ENCODE peak calls at places on chromosomes 11 and 22, in eight cellular contexts. One of them, this sample, is unnamed.

GRCh38 chr22:23306438-23306921 is 126.2 kb downstream of the BCR start:
- DNase-seq in transverse colon: no peak
- DNase-seq in A549: no peak
- DNase-seq in uterus: peak; percentile 58
- DNase-seq in fibroblast of mammary gland: peak; percentile 63
- DNase-seq in endodermal cell: no peak
- DNase-seq in suprapubic skin: no peak
- DNase-seq in epithelial cell of esophagus: peak; percentile 69
- DNase-seq in this sample: peak; percentile 80

GRCh38 chr11:2516276-2517015 is 71.6 kb downstream of the KCNQ1 start:
- DNase-seq in suprapubic skin: peak; percentile 48
- DNase-seq in uterus: peak; percentile 9
- DNase-seq in endodermal cell: peak; percentile 36
- DNase-seq in transverse colon: peak; percentile 2
- DNase-seq in fibroblast of mammary gland: no peak
- DNase-seq in epithelial cell of esophagus: no peak
- DNase-seq in A549: no peak
- DNase-seq in this sample: peak; percentile 64

GRCh38 chr22:20531404-20532181 is 24.2 kb downstream of the MED15 start:
- DNase-seq in A549: peak; percentile 87
- DNase-seq in suprapubic skin: no peak
- DNase-seq in fibroblast of mammary gland: peak; percentile 90
- DNase-seq in endodermal cell: peak; percentile 74
- DNase-seq in transverse colon: peak; percentile 72
- DNase-seq in uterus: peak; percentile 58
- DNase-seq in epithelial cell of esophagus: peak; percentile 98
- DNase-seq in this sample: peak; percentile 85

GRCh38 chr22:49008682-49009235 is 818.9 kb downstream of the BRD1 start:
- DNase-seq in suprapubic skin: no peak
- DNase-seq in epithelial cell of esophagus: no peak
- DNase-seq in fibroblast of mammary gland: no peak
- DNase-seq in endodermal cell: peak; percentile 30
- DNase-seq in transverse colon: no peak
- DNase-seq in uterus: no peak
- DNase-seq in A549: no peak
- DNase-seq in this sample: peak; percentile 41

GRCh38 chr22:29816128-29816527 is 21.9 kb downstream of the ASCC2 start:
- DNase-seq in endodermal cell: no peak
- DNase-seq in transverse colon: no peak
- DNase-seq in fibroblast of mammary gland: peak; percentile 44
- DNase-seq in suprapubic skin: no peak
- DNase-seq in A549: no peak
- DNase-seq in epithelial cell of esophagus: peak; percentile 51
- DNase-seq in uterus: no peak
- DNase-seq in this sample: no peak

GRCh38 chr11:81673001-81673400 is 1060.7 kb downstream of the FAM181B start:
- DNase-seq in fibroblast of mammary gland: peak; percentile 43
- DNase-seq in suprapubic skin: no peak
- DNase-seq in epithelial cell of esophagus: peak; percentile 45
- DNase-seq in endodermal cell: no peak
- DNase-seq in transverse colon: no peak
- DNase-seq in A549: no peak
- DNase-seq in uterus: no peak
- DNase-seq in this sample: no peak

GRCh38 chr11:2575611-2576051 is 124.2 kb downstream of the KCNQ1OT1 start:
- DNase-seq in endodermal cell: no peak
- DNase-seq in epithelial cell of esophagus: no peak
- DNase-seq in transverse colon: peak; percentile 39
- DNase-seq in uterus: peak; percentile 8
- DNase-seq in A549: no peak
- DNase-seq in suprapubic skin: peak; percentile 49
- DNase-seq in fibroblast of mammary gland: no peak
- DNase-seq in this sample: peak; percentile 36

GRCh38 chr11:10941429-10941828 is 83.6 kb upstream of the ZBED5 start:
- DNase-seq in endodermal cell: no peak
- DNase-seq in suprapubic skin: no peak
- DNase-seq in A549: no peak
- DNase-seq in uterus: no peak
- DNase-seq in fibroblast of mammary gland: no peak
- DNase-seq in transverse colon: no peak
- DNase-seq in epithelial cell of esophagus: no peak
- DNase-seq in this sample: no peak

GRCh38 chr11:93524173-93524536 is 19.0 kb downstream of the SMCO4 start:
- DNase-seq in A549: no peak
- DNase-seq in fibroblast of mammary gland: no peak
- DNase-seq in transverse colon: no peak
- DNase-seq in epithelial cell of esophagus: no peak
- DNase-seq in suprapubic skin: no peak
- DNase-seq in uterus: no peak
- DNase-seq in endodermal cell: no peak
- DNase-seq in this sample: no peak

DNA sequence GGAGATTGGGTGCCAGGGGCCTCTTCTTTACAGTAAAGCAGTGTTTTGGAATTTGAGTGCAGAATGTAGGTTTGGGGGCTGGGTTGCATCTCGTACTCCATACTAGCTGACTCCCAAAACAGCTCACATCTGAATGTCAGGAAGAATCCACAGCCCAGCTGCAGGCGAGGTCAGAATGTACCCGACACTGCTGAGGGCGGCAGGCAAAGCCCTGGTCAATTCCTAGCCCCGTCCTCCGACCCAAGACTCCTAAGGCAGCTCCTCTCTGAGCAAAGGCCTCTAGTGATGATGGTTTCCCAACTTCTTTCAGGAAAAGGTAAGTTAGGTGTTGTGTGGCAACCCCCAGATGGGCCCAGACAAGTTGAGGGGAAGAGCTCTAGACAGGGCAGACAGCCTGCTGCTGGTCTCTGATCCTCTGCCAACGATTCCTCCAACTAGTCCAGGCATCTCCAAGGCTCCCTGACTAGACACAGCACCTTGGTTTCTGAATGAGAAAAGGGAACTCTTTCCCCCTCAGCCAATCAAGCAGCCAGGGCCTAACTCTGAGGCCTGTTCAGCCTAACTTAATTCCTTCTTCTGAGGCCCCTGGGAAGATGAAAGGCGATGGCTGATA is 8.6 kb downstream of the LARGE2 start:
- DNase-seq in transverse colon: no peak
- DNase-seq in A549: no peak
- DNase-seq in fibroblast of mammary gland: no peak
- DNase-seq in uterus: no peak
- DNase-seq in suprapubic skin: no peak
- DNase-seq in epithelial cell of esophagus: peak; percentile 99
- DNase-seq in endodermal cell: no peak
- DNase-seq in this sample: no peak
- H3K4me3 ChIP-seq in transverse colon: no peak overlapping the region
- H3K4me3 ChIP-seq in A549: no peak overlapping the region
- H3K4me3 ChIP-seq in fibroblast of mammary gland: no peak overlapping the region
- H3K4me3 ChIP-seq in uterus: no peak overlapping the region
- H3K4me3 ChIP-seq in suprapubic skin: no peak overlapping the region
- H3K4me3 ChIP-seq in epithelial cell of esophagus: no peak overlapping the region
- H3K4me3 ChIP-seq in endodermal cell: no peak overlapping the region
- H3K4me3 ChIP-seq in this sample: no peak overlapping the region

DNA sequence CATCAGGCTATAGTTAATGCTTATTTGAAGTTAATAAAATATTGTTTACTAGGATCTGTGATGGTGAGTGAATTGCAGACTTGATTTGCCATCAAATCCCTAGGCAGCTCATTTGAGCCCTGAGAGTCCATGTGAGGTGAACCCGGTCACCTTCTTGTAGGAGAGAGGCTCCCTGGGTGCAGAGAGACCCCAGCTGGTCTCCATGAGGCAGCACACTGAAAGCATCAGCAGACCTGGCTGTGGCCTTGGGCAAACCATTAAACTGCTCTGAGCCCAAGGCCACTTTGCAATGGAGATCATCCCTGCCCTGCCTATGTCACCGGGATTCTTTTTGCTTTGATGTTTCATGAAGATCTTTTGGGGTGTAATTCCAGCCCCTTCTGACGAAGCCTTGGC is 125.2 kb downstream of the MICAL2 start:
- DNase-seq in uterus: no peak
- DNase-seq in A549: peak; percentile 38
- DNase-seq in epithelial cell of esophagus: no peak
- DNase-seq in fibroblast of mammary gland: peak; percentile 35
- DNase-seq in suprapubic skin: no peak
- DNase-seq in endodermal cell: peak; percentile 67
- DNase-seq in transverse colon: no peak
- DNase-seq in this sample: no peak
- TF ChIP-seq CTCF in uterus: no peak
- TF ChIP-seq CTCF in A549: no peak
- TF ChIP-seq CTCF in epithelial cell of esophagus: no peak
- TF ChIP-seq CTCF in fibroblast of mammary gland: no peak
- TF ChIP-seq CTCF in suprapubic skin: no peak
- TF ChIP-seq CTCF in endodermal cell: peak; percentile 72
- TF ChIP-seq CTCF in transverse colon: no peak
- TF ChIP-seq CTCF in this sample: no peak

GRCh38 chr11:120168108-120168959 is 30.4 kb upstream of the TRIM29 start:
- DNase-seq in epithelial cell of esophagus: no peak
- DNase-seq in endodermal cell: no peak
- DNase-seq in uterus: no peak
- DNase-seq in suprapubic skin: no peak
- DNase-seq in A549: no peak
- DNase-seq in transverse colon: no peak
- DNase-seq in fibroblast of mammary gland: peak; percentile 36
- DNase-seq in this sample: peak; percentile 68
- H3K4me3 ChIP-seq in epithelial cell of esophagus: peak overlapping the region; percentile 58
- H3K4me3 ChIP-seq in endodermal cell: peak overlapping the region; percentile 81
- H3K4me3 ChIP-seq in uterus: peak overlapping the region; percentile 38
- H3K4me3 ChIP-seq in suprapubic skin: peak overlapping the region; percentile 52
- H3K4me3 ChIP-seq in A549: peak overlapping the region; percentile 45
- H3K4me3 ChIP-seq in transverse colon: peak overlapping the region; percentile 40
- H3K4me3 ChIP-seq in fibroblast of mammary gland: peak overlapping the region; percentile 48
- H3K4me3 ChIP-seq in this sample: peak overlapping the region; percentile 71

DNA sequence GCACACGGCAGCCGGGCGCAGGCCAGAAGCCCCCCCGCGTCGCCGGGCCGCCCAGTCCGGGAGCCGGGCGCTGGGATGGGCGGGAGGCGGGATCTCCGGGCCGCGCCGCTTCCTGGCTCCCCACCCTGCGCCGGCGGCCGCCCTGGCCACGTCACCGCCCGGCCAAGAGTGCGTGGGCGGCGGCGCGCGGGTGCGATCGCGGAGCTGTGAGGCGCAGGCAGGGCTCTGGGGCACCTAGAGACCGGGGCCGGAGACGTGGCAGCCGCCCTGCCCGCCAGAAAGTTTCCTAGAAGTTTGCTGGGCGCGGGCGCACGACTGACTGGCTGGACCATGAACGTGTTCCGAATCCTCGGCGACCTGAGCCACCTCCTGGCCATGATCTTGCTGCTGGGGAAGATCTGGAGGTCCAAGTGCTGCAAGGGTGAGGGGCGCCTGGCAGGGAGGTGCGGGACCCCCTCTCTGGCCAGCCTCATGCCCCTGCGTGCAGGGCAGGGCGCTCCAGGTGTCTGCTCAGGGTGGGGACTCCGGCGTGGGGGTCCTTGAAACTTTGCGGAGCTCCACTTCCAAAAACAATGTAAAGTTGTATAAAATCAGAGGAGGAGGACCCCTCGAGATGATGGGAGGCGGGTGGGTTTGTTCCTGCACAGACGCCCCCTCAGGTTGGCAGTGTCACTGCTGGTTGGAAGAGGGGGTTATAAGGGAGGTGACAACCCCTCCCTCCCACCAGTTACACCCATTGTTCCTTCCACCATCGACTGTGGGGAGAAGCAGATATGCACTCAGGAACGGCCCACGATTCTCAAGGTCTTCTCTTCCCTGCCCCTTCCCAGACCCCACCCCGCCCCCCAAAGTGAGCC is at the start of gene KDELR3:
- DNase-seq in uterus: peak; percentile 57
- DNase-seq in endodermal cell: peak; percentile 74
- DNase-seq in fibroblast of mammary gland: peak; percentile 62
- DNase-seq in transverse colon: peak; percentile 80
- DNase-seq in epithelial cell of esophagus: peak; percentile 82
- DNase-seq in A549: no peak
- DNase-seq in suprapubic skin: peak; percentile 70
- DNase-seq in this sample: no peak
- TF ChIP-seq CTCF in uterus: no peak
- TF ChIP-seq CTCF in endodermal cell: peak; percentile 72
- TF ChIP-seq CTCF in fibroblast of mammary gland: peak; percentile 3
- TF ChIP-seq CTCF in transverse colon: peak; percentile 26
- TF ChIP-seq CTCF in epithelial cell of esophagus: no peak
- TF ChIP-seq CTCF in A549: no peak
- TF ChIP-seq CTCF in suprapubic skin: no peak
- TF ChIP-seq CTCF in this sample: no peak

GRCh38 chr22:50621491-50621880 is 6.5 kb downstream of the ARSA start:
- DNase-seq in uterus: no peak
- DNase-seq in epithelial cell of esophagus: no peak
- DNase-seq in fibroblast of mammary gland: no peak
- DNase-seq in transverse colon: peak; percentile 44
- DNase-seq in suprapubic skin: no peak
- DNase-seq in A549: no peak
- DNase-seq in endodermal cell: no peak
- DNase-seq in this sample: no peak
- H3K4me3 ChIP-seq in uterus: no peak overlapping the region
- H3K4me3 ChIP-seq in epithelial cell of esophagus: peak overlapping the region; percentile 39
- H3K4me3 ChIP-seq in fibroblast of mammary gland: no peak overlapping the region
- H3K4me3 ChIP-seq in transverse colon: peak overlapping the region; percentile 12
- H3K4me3 ChIP-seq in suprapubic skin: peak overlapping the region; percentile 38
- H3K4me3 ChIP-seq in A549: peak overlapping the region; percentile 43
- H3K4me3 ChIP-seq in endodermal cell: no peak overlapping the region
- H3K4me3 ChIP-seq in this sample: no peak overlapping the region

DNA sequence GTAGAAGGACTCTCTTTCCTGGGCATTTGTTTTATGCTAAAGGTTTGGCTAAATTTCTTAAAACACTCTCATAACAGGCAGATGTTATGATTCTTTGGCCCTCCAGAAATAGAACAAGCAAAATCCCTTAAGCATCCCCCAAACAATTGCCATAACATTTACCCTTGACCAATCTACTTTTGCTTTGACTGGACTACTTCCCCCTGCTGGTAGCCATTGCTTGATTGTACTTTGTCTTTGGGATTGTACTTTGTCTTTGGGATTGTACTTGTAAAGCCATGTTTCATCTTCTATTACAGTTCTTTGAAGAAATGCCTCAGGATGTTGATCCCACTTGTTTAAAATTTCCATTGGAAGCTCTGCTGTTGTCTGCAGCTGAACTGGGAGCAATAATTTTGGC is 53.3 kb upstream of the GLYAT start:
- DNase-seq in uterus: no peak
- DNase-seq in epithelial cell of esophagus: no peak
- DNase-seq in endodermal cell: no peak
- DNase-seq in transverse colon: no peak
- DNase-seq in fibroblast of mammary gland: no peak
- DNase-seq in A549: no peak
- DNase-seq in suprapubic skin: no peak
- DNase-seq in this sample: no peak
- TF ChIP-seq CTCF in uterus: no peak
- TF ChIP-seq CTCF in epithelial cell of esophagus: peak; percentile 27
- TF ChIP-seq CTCF in endodermal cell: peak; percentile 16
- TF ChIP-seq CTCF in transverse colon: no peak
- TF ChIP-seq CTCF in fibroblast of mammary gland: peak; percentile 28
- TF ChIP-seq CTCF in A549: no peak
- TF ChIP-seq CTCF in suprapubic skin: no peak
- TF ChIP-seq CTCF in this sample: no peak